ENCODE peak calls at places on chromosome 17, in ten cellular contexts. E is NCI-H345; G is CD8-positive, alpha-beta T cell; X is globus pallidus; Y is PC-3; W is activated B cell treated with CpG ODN at 0.5 μM for 24 hours; R is nephron progenitor cell; U is dorsolateral prefrontal cortex; O is T-helper 9 cell; F is putamen. P is an unnamed sample.
A peak's percentile ranks its signal among the peaks of the same experiment; 100 is the strongest.

GRCh38 chr17:29143894-29144293 is 36.3 kb downstream of the MYO18A start:
- DNase-seq in U (no peak), F (no peak), G (no peak), Y (peak; percentile 37), W (no peak), O (no peak), X (peak; percentile 55), R (peak; percentile 35), E (no peak), P (no peak)

GRCh38 chr17:79183221-79184158 is 108.9 kb downstream of the ENGASE start:
- DNase-seq in X (no peak), R (peak; percentile 75), W (no peak), O (no peak), E (peak; percentile 35), G (no peak), F (peak; percentile 40), Y (no peak), U (no peak), P (peak; percentile 31)

GRCh38 chr17:43880420-43880991 is 26.8 kb downstream of the MPP2 start:
- DNase-seq in F (no peak), R (peak; percentile 69), W (no peak), O (peak; percentile 20), U (no peak), G (no peak), Y (peak; percentile 72), X (no peak), E (no peak), P (peak; percentile 25)

GRCh38 chr17:28295677-28296578 is 23.1 kb upstream of the TMEM97 start:
- DNase-seq in F (no peak), X (peak; percentile 27), R (no peak), O (no peak), Y (no peak), G (no peak), U (no peak), W (no peak), E (no peak), P (no peak)

GRCh38 chr17:60554377-60554788 is 28.3 kb upstream of the APPBP2 start:
- DNase-seq in O (no peak), R (no peak), G (no peak), U (no peak), X (no peak), E (no peak), W (no peak), Y (peak; percentile 44), F (no peak), P (peak; percentile 63)

GRCh38 chr17:9307313-9307998 is 268.2 kb downstream of the STX8 start:
- DNase-seq in Y (no peak), W (no peak), X (no peak), F (no peak), E (no peak), O (no peak), R (no peak), U (no peak), G (no peak), P (no peak)

GRCh38 chr17:41049110-41049509 is 2.0 kb upstream of the KRTAP2-1 start:
- DNase-seq in U (no peak), Y (peak; percentile 80), G (no peak), X (no peak), E (no peak), F (no peak), W (no peak), O (no peak), R (no peak), P (peak; percentile 50)

GRCh38 chr17:18033442-18034099 is 5.4 kb downstream of the ATPAF2 start:
- DNase-seq in E (peak; percentile 72), X (peak; percentile 79), W (no peak), Y (peak; percentile 93), O (peak; percentile 20), U (no peak), F (peak; percentile 76), G (peak; percentile 28), R (peak; percentile 31), P (peak; percentile 74)

GRCh38 chr17:66755944-66756290 is 79.0 kb upstream of the CACNG5 start:
- DNase-seq in R (no peak), X (no peak), U (no peak), G (no peak), W (no peak), F (no peak), Y (no peak), O (no peak), E (no peak), P (no peak)

GRCh38 chr17:52147872-52148271 is 10.6 kb downstream of the CA10 start:
- DNase-seq in F (no peak), Y (peak; percentile 36), O (no peak), X (no peak), R (no peak), E (peak; percentile 14), W (no peak), U (no peak), G (no peak), P (peak; percentile 85)

GRCh38 chr17:32909787-32910369 is 18.1 kb upstream of the TMEM98 start:
- DNase-seq in X (peak; percentile 85), E (peak; percentile 68), U (peak; percentile 71), F (peak; percentile 80), W (peak; percentile 22), O (peak; percentile 21), R (peak; percentile 71), G (no peak), Y (peak; percentile 74), P (peak; percentile 69)

GRCh38 chr17:45648642-45649041 is 135.5 kb upstream of the CRHR1 start:
- DNase-seq in R (peak; percentile 51), O (no peak), E (no peak), Y (no peak), X (no peak), U (no peak), W (no peak), F (no peak), G (no peak), P (no peak)

GRCh38 chr17:45132569-45133463 is 501 bp upstream of the PLCD3 start:
- DNase-seq in O (peak; percentile 76), F (peak; percentile 70), U (peak; percentile 86), W (peak; percentile 74), E (peak; percentile 67), Y (peak; percentile 92), G (peak; percentile 64), X (peak; percentile 71), R (peak; percentile 72), P (peak; percentile 73)

GRCh38 chr17:8799001-8799850 is at the start of gene MFSD6L:
- DNase-seq in W (no peak), O (no peak), Y (no peak), E (peak; percentile 40), F (no peak), U (no peak), X (no peak), G (no peak), R (peak; percentile 34), P (peak; percentile 17)

GRCh38 chr17:67274466-67274865 is 29.5 kb upstream of the HELZ start:
- DNase-seq in G (no peak), E (no peak), R (no peak), U (no peak), O (no peak), F (no peak), W (no peak), Y (no peak), X (no peak), P (no peak)

GRCh38 chr17:49951362-49952080 is 17.5 kb upstream of the DLX4 start:
- DNase-seq in U (no peak), E (no peak), F (no peak), Y (peak; percentile 48), X (no peak), G (no peak), W (no peak), O (no peak), R (no peak), P (no peak)

GRCh38 chr17:35094902-35095301 is 24.8 kb downstream of the RAD51D start:
- DNase-seq in E (no peak), G (no peak), U (no peak), Y (peak; percentile 83), R (no peak), X (no peak), O (no peak), F (no peak), W (no peak), P (peak; percentile 95)

GRCh38 chr17:10716218-10716617 is 13.6 kb downstream of the TMEM220 start:
- DNase-seq in E (no peak), O (no peak), W (no peak), X (no peak), U (no peak), Y (no peak), R (no peak), G (no peak), F (no peak), P (no peak)

GRCh38 chr17:6913608-6914443 is 82.0 kb upstream of the ALOX12 start:
- DNase-seq in X (peak; percentile 45), F (peak; percentile 34), G (peak; percentile 66), R (peak; percentile 83), E (peak; percentile 62), O (peak; percentile 66), Y (peak; percentile 8), W (peak; percentile 77), U (peak; percentile 74), P (no peak)

GRCh38 chr17:62790554-62790953 is 17.6 kb downstream of the MARCHF10 start:
- DNase-seq in F (no peak), R (no peak), E (peak; percentile 22), W (no peak), X (no peak), O (no peak), U (no peak), G (no peak), Y (peak; percentile 96), P (peak; percentile 39)

GRCh38 chr17:8835631-8836364 is 31.7 kb downstream of the PIK3R6 start:
- DNase-seq in O (no peak), R (no peak), U (no peak), E (no peak), Y (no peak), G (no peak), W (no peak), X (no peak), F (no peak), P (no peak)

GRCh38 chr17:39665642-39666221 is 583 bp downstream of the TCAP start:
- DNase-seq in E (peak; percentile 64), U (no peak), R (no peak), F (no peak), W (no peak), G (no peak), O (no peak), X (no peak), Y (peak; percentile 50), P (no peak)

GRCh38 chr17:78890111-78890897 is 12.7 kb downstream of the CEP295NL start:
- DNase-seq in R (no peak), F (no peak), E (no peak), G (peak; percentile 16), Y (no peak), U (no peak), W (peak; percentile 46), O (peak; percentile 8), X (peak; percentile 75), P (no peak)

GRCh38 chr17:50688168-50688719 is 19.5 kb downstream of the ANKRD40 start:
- DNase-seq in U (no peak), E (no peak), G (no peak), W (no peak), R (no peak), Y (no peak), F (no peak), X (no peak), O (no peak), P (no peak)

GRCh38 chr17:43028221-43028861 is 3.3 kb downstream of the RND2 start:
- DNase-seq in X (no peak), G (no peak), U (no peak), R (no peak), O (no peak), F (no peak), W (no peak), Y (no peak), E (no peak), P (no peak)

GRCh38 chr17:81712468-81713003 is 452 bp downstream of the SLC25A10 start:
- DNase-seq in W (no peak), E (no peak), F (no peak), R (peak; percentile 55), U (no peak), O (no peak), X (no peak), Y (peak; percentile 25), G (no peak), P (peak; percentile 49)

GRCh38 chr17:77499699-77500435 is 359.1 kb downstream of the SEC14L1 start:
- DNase-seq in X (no peak), E (no peak), Y (no peak), W (peak; percentile 12), O (no peak), R (no peak), U (peak; percentile 33), F (no peak), G (no peak), P (no peak)

GRCh38 chr17:1365445-1366039 is 34.5 kb downstream of the YWHAE start:
- DNase-seq in X (peak; percentile 81), G (peak; percentile 47), E (peak; percentile 53), W (no peak), R (peak; percentile 55), O (peak; percentile 38), F (peak; percentile 74), U (no peak), Y (peak; percentile 78), P (peak; percentile 67)